ENCODE peak calls at places on chromosomes 7 and 10, in nine cellular contexts. One of them, this sample, is unnamed.

GRCh38 chr7:157352506-157352905 is 15.7 kb downstream of the DNAJB6 start:
- DNase-seq in brain microvascular endothelial cell: no peak
- DNase-seq in tibial artery: no peak
- DNase-seq in psoas muscle: no peak
- DNase-seq in dorsolateral prefrontal cortex: no peak
- DNase-seq in ovary: no peak
- DNase-seq in PC-3: no peak
- DNase-seq in IMR-90: no peak
- DNase-seq in A549: no peak
- DNase-seq in this sample: no peak

GRCh38 chr10:60570941-60571340 is 181.3 kb upstream of the ANK3 start:
- DNase-seq in brain microvascular endothelial cell: no peak
- DNase-seq in tibial artery: no peak
- DNase-seq in psoas muscle: no peak
- DNase-seq in dorsolateral prefrontal cortex: no peak
- DNase-seq in ovary: no peak
- DNase-seq in PC-3: peak; percentile 32
- DNase-seq in IMR-90: no peak
- DNase-seq in A549: no peak
- DNase-seq in this sample: no peak

GRCh38 chr7:88927-89921 is 103.1 kb upstream of the FAM20C start:
- DNase-seq in brain microvascular endothelial cell: peak; percentile 86
- DNase-seq in tibial artery: peak; percentile 79
- DNase-seq in psoas muscle: peak; percentile 80
- DNase-seq in dorsolateral prefrontal cortex: no peak
- DNase-seq in ovary: peak; percentile 63
- DNase-seq in PC-3: peak; percentile 87
- DNase-seq in IMR-90: peak; percentile 96
- DNase-seq in A549: no peak
- DNase-seq in this sample: peak; percentile 86

GRCh38 chr7:155490697-155491628 is 33.0 kb downstream of the EN2 start:
- DNase-seq in brain microvascular endothelial cell: no peak
- DNase-seq in tibial artery: no peak
- DNase-seq in psoas muscle: peak; percentile 64
- DNase-seq in dorsolateral prefrontal cortex: no peak
- DNase-seq in ovary: peak; percentile 54
- DNase-seq in PC-3: no peak
- DNase-seq in IMR-90: no peak
- DNase-seq in A549: no peak
- DNase-seq in this sample: no peak

GRCh38 chr10:54837479-54837878 is 36.4 kb upstream of the PCDH15 start:
- DNase-seq in brain microvascular endothelial cell: no peak
- DNase-seq in tibial artery: no peak
- DNase-seq in psoas muscle: no peak
- DNase-seq in dorsolateral prefrontal cortex: no peak
- DNase-seq in ovary: no peak
- DNase-seq in PC-3: no peak
- DNase-seq in IMR-90: no peak
- DNase-seq in A549: no peak
- DNase-seq in this sample: no peak

GRCh38 chr7:2761131-2761624 is 73.2 kb downstream of the AMZ1 start:
- DNase-seq in brain microvascular endothelial cell: no peak
- DNase-seq in tibial artery: no peak
- DNase-seq in psoas muscle: no peak
- DNase-seq in dorsolateral prefrontal cortex: no peak
- DNase-seq in ovary: no peak
- DNase-seq in PC-3: no peak
- DNase-seq in IMR-90: no peak
- DNase-seq in A549: no peak
- DNase-seq in this sample: no peak

GRCh38 chr7:81070956-81071355 is 152.1 kb upstream of the SEMA3C start:
- DNase-seq in brain microvascular endothelial cell: no peak
- DNase-seq in tibial artery: no peak
- DNase-seq in psoas muscle: no peak
- DNase-seq in dorsolateral prefrontal cortex: no peak
- DNase-seq in ovary: no peak
- DNase-seq in PC-3: no peak
- DNase-seq in IMR-90: no peak
- DNase-seq in A549: no peak
- DNase-seq in this sample: no peak

GRCh38 chr10:130027716-130028464 is 63.8 kb upstream of the EBF3 start:
- DNase-seq in brain microvascular endothelial cell: no peak
- DNase-seq in tibial artery: peak; percentile 32
- DNase-seq in psoas muscle: no peak
- DNase-seq in dorsolateral prefrontal cortex: peak; percentile 25
- DNase-seq in ovary: peak; percentile 38
- DNase-seq in PC-3: peak; percentile 6
- DNase-seq in IMR-90: no peak
- DNase-seq in A549: no peak
- DNase-seq in this sample: peak; percentile 75

GRCh38 chr7:139916717-139917395 is 87.8 kb downstream of the TBXAS1 start:
- DNase-seq in brain microvascular endothelial cell: no peak
- DNase-seq in tibial artery: no peak
- DNase-seq in psoas muscle: no peak
- DNase-seq in dorsolateral prefrontal cortex: no peak
- DNase-seq in ovary: no peak
- DNase-seq in PC-3: peak; percentile 67
- DNase-seq in IMR-90: no peak
- DNase-seq in A549: no peak
- DNase-seq in this sample: no peak

GRCh38 chr7:127251458-127252379 is 1.0 kb downstream of the GRM8 start:
- DNase-seq in brain microvascular endothelial cell: no peak
- DNase-seq in tibial artery: no peak
- DNase-seq in psoas muscle: peak; percentile 12
- DNase-seq in dorsolateral prefrontal cortex: no peak
- DNase-seq in ovary: no peak
- DNase-seq in PC-3: no peak
- DNase-seq in IMR-90: no peak
- DNase-seq in A549: peak; percentile 15
- DNase-seq in this sample: peak; percentile 15

GRCh38 chr10:24962998-24963397 is 10.6 kb upstream of the PRTFDC1 start:
- DNase-seq in brain microvascular endothelial cell: peak; percentile 33
- DNase-seq in tibial artery: no peak
- DNase-seq in psoas muscle: no peak
- DNase-seq in dorsolateral prefrontal cortex: no peak
- DNase-seq in ovary: no peak
- DNase-seq in PC-3: peak; percentile 94
- DNase-seq in IMR-90: peak; percentile 60
- DNase-seq in A549: no peak
- DNase-seq in this sample: peak; percentile 73

GRCh38 chr7:3092468-3092867 is 48.8 kb upstream of the CARD11 start:
- DNase-seq in brain microvascular endothelial cell: peak; percentile 27
- DNase-seq in tibial artery: peak; percentile 47
- DNase-seq in psoas muscle: peak; percentile 29
- DNase-seq in dorsolateral prefrontal cortex: no peak
- DNase-seq in ovary: no peak
- DNase-seq in PC-3: no peak
- DNase-seq in IMR-90: peak; percentile 16
- DNase-seq in A549: no peak
- DNase-seq in this sample: no peak

GRCh38 chr7:44980393-44981034 is 1.7 kb upstream of the MYO1G start:
- DNase-seq in brain microvascular endothelial cell: peak; percentile 51
- DNase-seq in tibial artery: peak; percentile 43
- DNase-seq in psoas muscle: no peak
- DNase-seq in dorsolateral prefrontal cortex: no peak
- DNase-seq in ovary: no peak
- DNase-seq in PC-3: no peak
- DNase-seq in IMR-90: peak; percentile 83
- DNase-seq in A549: no peak
- DNase-seq in this sample: no peak

GRCh38 chr10:43843331-43844101 is 194.8 kb upstream of the ZNF32 start:
- DNase-seq in brain microvascular endothelial cell: peak; percentile 44
- DNase-seq in tibial artery: peak; percentile 79
- DNase-seq in psoas muscle: peak; percentile 76
- DNase-seq in dorsolateral prefrontal cortex: no peak
- DNase-seq in ovary: no peak
- DNase-seq in PC-3: no peak
- DNase-seq in IMR-90: peak; percentile 86
- DNase-seq in A549: no peak
- DNase-seq in this sample: no peak

GRCh38 chr7:2484868-2485267 is 8.7 kb upstream of the GRIFIN start:
- DNase-seq in brain microvascular endothelial cell: no peak
- DNase-seq in tibial artery: no peak
- DNase-seq in psoas muscle: no peak
- DNase-seq in dorsolateral prefrontal cortex: no peak
- DNase-seq in ovary: no peak
- DNase-seq in PC-3: no peak
- DNase-seq in IMR-90: no peak
- DNase-seq in A549: no peak
- DNase-seq in this sample: no peak

GRCh38 chr10:115018185-115018931 is 74.8 kb upstream of the ATRNL1 start:
- DNase-seq in brain microvascular endothelial cell: no peak
- DNase-seq in tibial artery: no peak
- DNase-seq in psoas muscle: no peak
- DNase-seq in dorsolateral prefrontal cortex: no peak
- DNase-seq in ovary: no peak
- DNase-seq in PC-3: no peak
- DNase-seq in IMR-90: no peak
- DNase-seq in A549: no peak
- DNase-seq in this sample: no peak

GRCh38 chr7:87231243-87231642 is 11.7 kb upstream of the TMEM243 start:
- DNase-seq in brain microvascular endothelial cell: no peak
- DNase-seq in tibial artery: no peak
- DNase-seq in psoas muscle: no peak
- DNase-seq in dorsolateral prefrontal cortex: peak; percentile 41
- DNase-seq in ovary: no peak
- DNase-seq in PC-3: no peak
- DNase-seq in IMR-90: no peak
- DNase-seq in A549: no peak
- DNase-seq in this sample: no peak

GRCh38 chr7:130949550-130949949 is 215.5 kb upstream of the KLF14 start:
- DNase-seq in brain microvascular endothelial cell: no peak
- DNase-seq in tibial artery: no peak
- DNase-seq in psoas muscle: no peak
- DNase-seq in dorsolateral prefrontal cortex: no peak
- DNase-seq in ovary: no peak
- DNase-seq in PC-3: no peak
- DNase-seq in IMR-90: no peak
- DNase-seq in A549: no peak
- DNase-seq in this sample: no peak

GRCh38 chr7:137475966-137476365 is 132.4 kb upstream of the PTN start:
- DNase-seq in brain microvascular endothelial cell: no peak
- DNase-seq in tibial artery: no peak
- DNase-seq in psoas muscle: no peak
- DNase-seq in dorsolateral prefrontal cortex: peak; percentile 35
- DNase-seq in ovary: no peak
- DNase-seq in PC-3: peak; percentile 31
- DNase-seq in IMR-90: no peak
- DNase-seq in A549: no peak
- DNase-seq in this sample: no peak
- TF ChIP-seq CTCF in brain microvascular endothelial cell: no peak
- TF ChIP-seq CTCF in tibial artery: no peak
- TF ChIP-seq CTCF in psoas muscle: no peak
- TF ChIP-seq CTCF in dorsolateral prefrontal cortex: no peak
- TF ChIP-seq CTCF in ovary: no peak
- TF ChIP-seq CTCF in PC-3: no peak
- TF ChIP-seq CTCF in IMR-90: no peak
- TF ChIP-seq CTCF in A549: no peak
- TF ChIP-seq CTCF in this sample: no peak

GRCh38 chr10:13924020-13924725 is 337.4 kb downstream of the PRPF18 start:
- DNase-seq in brain microvascular endothelial cell: peak; percentile 91
- DNase-seq in tibial artery: peak; percentile 35
- DNase-seq in psoas muscle: no peak
- DNase-seq in dorsolateral prefrontal cortex: no peak
- DNase-seq in ovary: no peak
- DNase-seq in PC-3: peak; percentile 68
- DNase-seq in IMR-90: peak; percentile 96
- DNase-seq in A549: no peak
- DNase-seq in this sample: peak; percentile 21
- H3K27ac ChIP-seq in brain microvascular endothelial cell: peak overlapping the region; percentile 96
- H3K27ac ChIP-seq in tibial artery: peak overlapping the region; percentile 60
- H3K27ac ChIP-seq in psoas muscle: no peak overlapping the region
- H3K27ac ChIP-seq in dorsolateral prefrontal cortex: no peak overlapping the region
- H3K27ac ChIP-seq in ovary: no peak overlapping the region
- H3K27ac ChIP-seq in PC-3: peak overlapping the region; percentile 74
- H3K27ac ChIP-seq in IMR-90: peak overlapping the region; percentile 95
- H3K27ac ChIP-seq in A549: no peak overlapping the region
- H3K27ac ChIP-seq in this sample: no peak overlapping the region

GRCh38 chr10:13221572-13221971 is 12.6 kb downstream of the UCMA start:
- DNase-seq in brain microvascular endothelial cell: no peak
- DNase-seq in tibial artery: no peak
- DNase-seq in psoas muscle: no peak
- DNase-seq in dorsolateral prefrontal cortex: no peak
- DNase-seq in ovary: no peak
- DNase-seq in PC-3: peak; percentile 46
- DNase-seq in IMR-90: no peak
- DNase-seq in A549: no peak
- DNase-seq in this sample: no peak

GRCh38 chr10:13222566-13222965 is 11.6 kb downstream of the UCMA start:
- DNase-seq in brain microvascular endothelial cell: no peak
- DNase-seq in tibial artery: no peak
- DNase-seq in psoas muscle: no peak
- DNase-seq in dorsolateral prefrontal cortex: no peak
- DNase-seq in ovary: no peak
- DNase-seq in PC-3: no peak
- DNase-seq in IMR-90: no peak
- DNase-seq in A549: no peak
- DNase-seq in this sample: no peak

GRCh38 chr10:13222151-13222550 is 12.0 kb downstream of the UCMA start:
- DNase-seq in brain microvascular endothelial cell: no peak
- DNase-seq in tibial artery: no peak
- DNase-seq in psoas muscle: no peak
- DNase-seq in dorsolateral prefrontal cortex: no peak
- DNase-seq in ovary: no peak
- DNase-seq in PC-3: no peak
- DNase-seq in IMR-90: no peak
- DNase-seq in A549: no peak
- DNase-seq in this sample: no peak

GRCh38 chr10:13218878-13219277 is 15.3 kb downstream of the UCMA start:
- DNase-seq in brain microvascular endothelial cell: no peak
- DNase-seq in tibial artery: no peak
- DNase-seq in psoas muscle: no peak
- DNase-seq in dorsolateral prefrontal cortex: no peak
- DNase-seq in ovary: no peak
- DNase-seq in PC-3: no peak
- DNase-seq in IMR-90: no peak
- DNase-seq in A549: no peak
- DNase-seq in this sample: no peak

GRCh38 chr10:13219685-13220670 is 14.2 kb downstream of the UCMA start:
- DNase-seq in brain microvascular endothelial cell: no peak
- DNase-seq in tibial artery: no peak
- DNase-seq in psoas muscle: peak; percentile 20
- DNase-seq in dorsolateral prefrontal cortex: no peak
- DNase-seq in ovary: no peak
- DNase-seq in PC-3: peak; percentile 48
- DNase-seq in IMR-90: peak; percentile 7
- DNase-seq in A549: peak; percentile 62
- DNase-seq in this sample: peak; percentile 52
- TF ChIP-seq CTCF in brain microvascular endothelial cell: peak; percentile 43
- TF ChIP-seq CTCF in tibial artery: no peak
- TF ChIP-seq CTCF in psoas muscle: peak; percentile 16
- TF ChIP-seq CTCF in dorsolateral prefrontal cortex: no peak
- TF ChIP-seq CTCF in ovary: no peak
- TF ChIP-seq CTCF in PC-3: peak; percentile 46
- TF ChIP-seq CTCF in IMR-90: no peak
- TF ChIP-seq CTCF in A549: no peak
- TF ChIP-seq CTCF in this sample: peak; percentile 11

GRCh38 chr7:134907000-134907399 is 79.3 kb upstream of the AGBL3 start:
- DNase-seq in brain microvascular endothelial cell: no peak
- DNase-seq in tibial artery: no peak
- DNase-seq in psoas muscle: no peak
- DNase-seq in dorsolateral prefrontal cortex: no peak
- DNase-seq in ovary: no peak
- DNase-seq in PC-3: no peak
- DNase-seq in IMR-90: no peak
- DNase-seq in A549: no peak
- DNase-seq in this sample: no peak
- H3K27ac ChIP-seq in brain microvascular endothelial cell: no peak overlapping the region
- H3K27ac ChIP-seq in tibial artery: peak overlapping the region; percentile 67
- H3K27ac ChIP-seq in psoas muscle: no peak overlapping the region
- H3K27ac ChIP-seq in dorsolateral prefrontal cortex: no peak overlapping the region
- H3K27ac ChIP-seq in ovary: peak overlapping the region; percentile 22
- H3K27ac ChIP-seq in PC-3: no peak overlapping the region
- H3K27ac ChIP-seq in IMR-90: no peak overlapping the region
- H3K27ac ChIP-seq in A549: no peak overlapping the region
- H3K27ac ChIP-seq in this sample: no peak overlapping the region

This sample was measured in RWPE1.